ENCODE peak calls at places on chromosomes 11 and 22, in nine cellular contexts. V, L, I, W, S, G, R, E and M are unnamed samples. For H3K4me1, the result is how much of the 10 kb centered on the place peaks cover.

GRCh38 chr22:45469573-45470383 is 32.9 kb upstream of the FBLN1 start:
- DNase-seq in L (no peak), E (peak), R (peak), W (no peak), G (peak), V (no peak), I (no peak), S (no peak), M (peak)

GRCh38 chr22:47786650-47787290 is 1024.3 kb downstream of the TBC1D22A start:
- DNase-seq in W (no peak), L (no peak), G (no peak), V (no peak), I (no peak), R (no peak), S (no peak), E (no peak), M (no peak)

GRCh38 chr11:17012712-17013547 is 1.3 kb downstream of the PLEKHA7 start:
- DNase-seq in I (peak), G (peak), V (no peak), W (peak), L (peak), S (peak), R (peak), E (peak), M (peak)

GRCh38 chr11:9155930-9156329 is 64.5 kb upstream of the SCUBE2 start:
- DNase-seq in R (no peak), V (no peak), S (no peak), W (no peak), I (no peak), L (no peak), E (no peak), G (no peak), M (no peak)

GRCh38 chr11:31757245-31757835 is 53.8 kb downstream of the PAX6 start:
- DNase-seq in W (no peak), G (no peak), L (no peak), I (no peak), E (no peak), V (no peak), S (no peak), R (no peak), M (no peak)

GRCh38 chr11:61955031-61955415 is 4.9 kb downstream of the BEST1 start:
- DNase-seq in R (peak), I (peak), W (peak), V (no peak), S (peak), L (no peak), E (peak), G (peak), M (peak)

GRCh38 chr11:2086239-2087040 is 52.7 kb downstream of the IGF2 start:
- DNase-seq in L (no peak), R (no peak), G (no peak), W (no peak), E (no peak), V (no peak), I (no peak), S (peak), M (peak)

GRCh38 chr11:46247090-46247489 is 30.4 kb upstream of the CREB3L1 start:
- DNase-seq in I (no peak), L (no peak), G (peak), W (no peak), R (peak), V (no peak), S (no peak), E (peak), M (no peak)

GRCh38 chr11:69122642-69123431 is 32.9 kb upstream of the SMIM38 start:
- DNase-seq in G (peak), E (peak), W (peak), R (peak), S (peak), V (peak), I (peak), L (peak), M (no peak)

GRCh38 chr11:3840870-3841425 is at the start of gene RHOG:
- DNase-seq in L (peak), V (peak), I (peak), W (peak), E (peak), S (peak), R (peak), G (peak), M (peak)

GRCh38 chr11:133814588-133814987 is 30.7 kb downstream of the SPATA19 start:
- DNase-seq in L (no peak), S (no peak), I (no peak), E (no peak), G (no peak), R (no peak), W (no peak), V (no peak), M (no peak)

GRCh38 chr11:116415095-116415494 is 357.7 kb downstream of the BUD13 start:
- DNase-seq in W (no peak), G (no peak), R (no peak), V (no peak), E (no peak), I (no peak), S (no peak), L (no peak), M (no peak)

GRCh38 chr22:46815896-46816721 is 53.7 kb downstream of the TBC1D22A start:
- DNase-seq in R (peak), S (no peak), L (peak), W (no peak), E (no peak), V (no peak), I (peak), G (peak), M (no peak)

GRCh38 chr11:32023370-32023964 is 67.4 kb upstream of the RCN1 start:
- DNase-seq in I (no peak), V (no peak), L (no peak), R (no peak), G (no peak), S (no peak), W (no peak), E (no peak), M (no peak)

GRCh38 chr11:6209801-6210200 is 4.4 kb downstream of the C11orf42 start:
- DNase-seq in S (no peak), L (no peak), E (no peak), I (no peak), V (no peak), R (no peak), W (no peak), G (no peak), M (no peak)

GRCh38 chr22:26045051-26045450 is 124.2 kb upstream of the SEZ6L start:
- DNase-seq in E (no peak), S (no peak), I (no peak), L (peak), W (peak), R (no peak), G (no peak), V (no peak), M (no peak)

GRCh38 chr11:35154960-35155359 is 16.0 kb downstream of the CD44 start:
- DNase-seq in W (no peak), S (no peak), R (no peak), E (no peak), I (no peak), V (no peak), G (no peak), L (no peak), M (no peak)
- H3K4me1 ChIP-seq in W (under half), S (under half), R (half or more), E (half or more), I (under half), V (half or more), G (half or more), L (half or more), M (under half)

GRCh38 chr11:86737752-86738151 is 62.6 kb upstream of the PRSS23 start:
- DNase-seq in S (no peak), E (no peak), R (peak), V (no peak), L (no peak), I (no peak), G (peak), W (no peak), M (no peak)

GRCh38 chr11:86737223-86737622 is 63.1 kb upstream of the PRSS23 start:
- DNase-seq in E (no peak), I (no peak), G (no peak), V (no peak), S (no peak), R (no peak), L (no peak), W (no peak), M (no peak)

GRCh38 chr11:86736303-86737143 is 63.8 kb upstream of the PRSS23 start:
- DNase-seq in L (no peak), S (no peak), G (no peak), E (no peak), W (no peak), V (no peak), I (no peak), R (no peak), M (no peak)

GRCh38 chr11:86740628-86741488 is 59.5 kb upstream of the PRSS23 start:
- DNase-seq in E (peak), L (peak), V (no peak), W (peak), S (peak), G (peak), I (peak), R (peak), M (peak)

DNA sequence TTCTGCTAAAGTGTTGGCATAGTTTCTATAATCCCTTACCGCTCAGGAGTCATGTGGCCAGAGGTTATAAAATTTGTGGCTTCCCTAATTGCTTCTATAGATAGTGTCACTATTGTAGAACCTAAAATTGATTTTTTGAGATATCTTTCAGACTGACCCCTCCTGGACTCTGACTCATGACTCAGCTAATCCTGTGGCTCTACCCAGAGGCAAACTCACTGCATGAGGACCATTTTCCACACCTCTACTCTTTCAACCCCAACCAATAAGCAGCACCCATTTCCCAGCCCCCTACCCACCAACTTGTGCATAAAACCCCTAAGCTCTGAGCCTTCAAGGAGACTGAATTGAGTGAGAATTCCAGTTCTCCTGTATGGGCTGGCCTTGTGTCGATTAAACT is 61.7 kb upstream of the PRSS23 start:
- DNase-seq in S (no peak), R (no peak), G (no peak), V (no peak), W (no peak), E (no peak), I (no peak), L (no peak), M (no peak)
- H3K4me1 ChIP-seq in S (under half), R (half or more), G (half or more), V (under half), W (under half), E (half or more), I (under half), L (under half), M (under half)

DNA sequence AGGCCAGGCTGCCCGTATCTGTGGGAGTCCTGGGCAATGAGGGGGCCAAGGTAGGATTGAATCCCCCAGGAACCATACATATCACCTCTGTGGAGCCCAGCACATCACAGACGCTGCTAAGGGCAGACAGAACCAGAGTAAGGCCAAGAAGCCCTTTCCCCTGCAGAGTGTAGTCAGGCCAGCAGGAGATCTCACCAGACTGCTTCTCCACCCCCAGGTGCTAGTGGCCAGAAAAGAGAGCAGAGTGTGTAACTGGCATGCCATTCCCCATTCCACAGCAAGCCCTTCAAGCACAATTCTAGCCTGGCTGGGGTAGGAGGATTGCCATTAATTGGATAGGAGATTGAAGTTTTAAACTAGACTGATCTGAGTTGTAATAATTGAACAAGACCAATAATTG is 28.0 kb upstream of the FCHSD2 start:
- DNase-seq in S (no peak), E (no peak), L (no peak), W (no peak), I (no peak), V (no peak), G (no peak), R (no peak), M (no peak)
- H3K4me1 ChIP-seq in S (under half), E (under half), L (under half), W (under half), I (under half), V (under half), G (under half), R (under half), M (under half)

DNA sequence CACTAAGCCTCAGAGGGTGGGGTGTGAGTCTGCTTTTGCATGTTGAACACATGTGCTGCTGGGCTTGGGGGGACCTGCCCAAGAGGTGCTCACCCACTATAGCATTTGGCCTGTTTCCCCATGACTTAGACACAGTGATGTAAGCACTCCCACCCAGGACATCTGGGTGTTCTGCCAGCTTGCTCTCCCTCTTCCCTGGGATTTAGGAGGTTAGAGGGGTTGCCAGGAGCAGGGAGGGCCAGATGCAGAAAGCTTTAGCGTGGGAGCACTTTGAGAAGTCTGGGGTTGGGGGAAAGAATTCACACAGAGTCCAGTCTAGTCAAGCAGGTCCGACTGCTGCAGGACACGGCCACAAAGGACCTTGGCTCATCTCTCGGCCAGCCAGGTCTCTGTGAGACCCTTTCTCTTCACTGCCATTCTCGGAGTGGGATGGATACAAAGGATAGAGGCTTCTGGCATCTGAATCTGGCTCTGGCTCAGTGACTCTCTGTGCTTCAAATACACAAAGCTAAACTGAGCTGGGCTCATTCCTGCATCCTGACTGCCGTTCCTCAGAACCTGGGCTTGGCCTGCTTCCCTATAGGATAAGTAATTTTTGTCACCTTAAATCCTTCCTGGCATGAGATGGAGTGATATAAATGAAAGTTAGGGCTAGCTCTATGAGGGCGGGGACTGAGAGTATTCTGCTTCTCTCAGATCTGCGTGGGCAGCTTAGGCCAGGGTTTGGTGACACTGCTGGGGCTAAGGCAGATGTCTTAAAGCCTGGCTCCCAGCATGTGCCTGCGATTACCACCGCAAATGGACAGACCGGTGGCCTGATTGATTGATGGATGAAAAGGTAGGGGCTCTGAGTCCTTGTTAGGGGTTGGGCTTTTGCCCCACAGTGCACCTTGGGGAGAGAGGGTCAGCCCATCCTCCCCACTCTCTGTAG is 14.5 kb downstream of the USP2 start:
- DNase-seq in W (no peak), I (no peak), R (no peak), L (no peak), S (no peak), E (no peak), V (no peak), G (no peak), M (no peak)
- H3K4me1 ChIP-seq in W (under half), I (under half), R (half or more), L (half or more), S (half or more), E (under half), V (under half), G (under half), M (half or more)

DNA sequence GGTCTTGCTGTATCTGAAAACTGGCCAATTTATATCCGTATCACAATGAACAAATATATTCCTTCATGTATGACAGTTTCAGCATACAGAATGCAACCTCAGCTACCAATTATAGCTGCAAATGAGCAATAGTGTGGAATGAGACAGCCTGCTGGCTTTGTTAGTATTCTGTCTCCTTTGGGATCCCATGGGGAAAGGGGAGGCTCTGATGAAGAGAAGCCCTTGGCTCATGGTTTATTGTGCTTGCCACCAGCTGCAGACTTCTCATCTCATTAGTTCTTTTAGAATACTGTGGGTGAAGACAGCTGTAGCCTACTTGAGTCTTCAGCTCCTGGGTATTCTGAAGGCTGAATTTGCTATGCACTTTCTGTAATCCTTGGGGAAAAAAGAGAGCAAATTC is 42.4 kb downstream of the PITPNB start:
- DNase-seq in S (no peak), I (no peak), V (no peak), G (peak), R (peak), E (no peak), W (no peak), L (no peak), M (no peak)
- H3K4me1 ChIP-seq in S (under half), I (under half), V (under half), G (under half), R (half or more), E (under half), W (under half), L (half or more), M (half or more)

DNA sequence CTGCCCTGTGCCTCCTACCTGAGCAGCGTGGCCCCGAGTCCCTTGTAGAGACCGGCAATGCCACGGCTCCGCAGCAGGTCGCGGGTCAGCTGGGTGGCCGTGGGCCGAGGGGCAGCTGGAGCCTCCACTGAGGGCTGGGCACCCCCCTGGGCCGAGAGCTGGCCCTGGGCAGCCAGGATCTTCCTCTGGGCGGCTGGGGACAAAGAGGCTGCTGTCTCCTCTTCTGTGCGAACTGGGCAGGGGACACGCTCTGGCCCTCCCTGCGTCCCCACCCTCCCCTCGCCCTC is 2.6 kb upstream of the CEND1 start:
- DNase-seq in G (no peak), R (no peak), V (no peak), W (no peak), L (no peak), I (no peak), S (no peak), E (no peak), M (no peak)
- H3K4me1 ChIP-seq in G (under half), R (under half), V (under half), W (under half), L (half or more), I (under half), S (under half), E (under half), M (under half)

DNA sequence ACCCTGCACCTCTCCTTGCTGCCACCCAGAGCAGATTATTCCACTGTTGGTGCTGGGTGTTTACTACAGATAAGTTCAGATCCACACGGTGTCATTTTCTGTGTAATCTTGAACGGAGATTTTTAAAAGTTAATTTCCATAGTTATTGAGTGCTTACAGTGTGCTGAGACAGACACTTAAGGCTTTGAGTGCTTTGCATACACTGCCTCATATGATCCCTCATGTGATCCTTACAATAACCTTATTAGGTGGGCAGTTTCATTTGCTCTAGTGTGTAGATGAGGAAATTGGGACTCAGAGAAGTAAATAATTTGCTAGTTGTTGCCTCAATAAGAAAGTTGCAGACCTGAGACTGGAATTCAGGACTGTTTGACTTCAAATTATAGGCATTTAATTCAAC is 32.3 kb upstream of the ME3 start:
- DNase-seq in I (no peak), E (no peak), W (no peak), L (no peak), G (no peak), R (no peak), V (no peak), S (no peak), M (no peak)
- H3K4me1 ChIP-seq in I (under half), E (under half), W (under half), L (under half), G (under half), R (under half), V (under half), S (under half), M (half or more)

GRCh38 chr22:42863349-42863911 is 6.4 kb upstream of the ARFGAP3 start:
- DNase-seq in V (no peak), R (peak), I (no peak), G (peak), E (peak), S (no peak), W (no peak), L (no peak), M (no peak)

GRCh38 chr22:42865536-42865935 is 8.5 kb upstream of the ARFGAP3 start:
- DNase-seq in L (no peak), W (no peak), E (no peak), V (no peak), G (no peak), R (no peak), S (no peak), I (no peak), M (no peak)

GRCh38 chr22:42866100-42866499 is 9.0 kb upstream of the ARFGAP3 start:
- DNase-seq in E (no peak), W (no peak), V (no peak), I (no peak), L (no peak), S (no peak), R (no peak), G (no peak), M (no peak)

GRCh38 chr22:42857845-42858481 is 890 bp upstream of the ARFGAP3 start:
- DNase-seq in R (no peak), L (peak), I (no peak), V (no peak), W (peak), S (no peak), G (no peak), E (no peak), M (no peak)

GRCh38 chr22:42862045-42862734 is 5.1 kb upstream of the ARFGAP3 start:
- DNase-seq in G (no peak), L (no peak), R (no peak), V (no peak), S (peak), I (no peak), E (peak), W (no peak), M (no peak)
- H3K4me1 ChIP-seq in G (under half), L (under half), R (under half), V (under half), S (under half), I (under half), E (under half), W (under half), M (under half)

GRCh38 chr11:12459374-12459773 is 82.0 kb downstream of the PARVA start:
- DNase-seq in I (no peak), G (no peak), S (no peak), V (no peak), E (no peak), R (no peak), L (no peak), W (no peak), M (no peak)
- H3K4me1 ChIP-seq in I (under half), G (under half), S (under half), V (under half), E (under half), R (half or more), L (under half), W (under half), M (half or more)